ENCODE peak calls at places on chromosomes 1 and 21, in five cellular contexts. R is NCI-H1105 treated with DMSO at 0.1 percent for 48 hours, Q is posterior cingulate gyrus, L is cardiac fibroblast, M is iPS-NIHi11. C is an unnamed sample.

GRCh38 chr1:212228591-212229119 is 56.6 kb upstream of the PPP2R5A start:
- DNase-seq in R (peak; percentile 34), Q (no peak), L (no peak), M (no peak), C (no peak)

GRCh38 chr21:46117586-46118304 is 19.8 kb downstream of the COL6A2 start:
- DNase-seq in R (no peak), Q (peak; percentile 7), L (no peak), M (peak; percentile 18), C (no peak)

GRCh38 chr1:20885121-20885520 is 98.0 kb upstream of the HP1BP3 start:
- DNase-seq in R (no peak), Q (no peak), L (no peak), M (no peak), C (no peak)

GRCh38 chr1:201054030-201054635 is 30.6 kb upstream of the KIF21B start:
- DNase-seq in R (no peak), Q (no peak), L (no peak), M (no peak), C (no peak)

GRCh38 chr1:117686907-117687306 is 81.1 kb downstream of the TENT5C start:
- DNase-seq in R (no peak), Q (no peak), L (peak; percentile 19), M (no peak), C (no peak)

GRCh38 chr1:8059161-8059622 is 33.1 kb upstream of the ERRFI1 start:
- DNase-seq in R (no peak), Q (no peak), L (peak; percentile 88), M (no peak), C (no peak)

GRCh38 chr1:203324103-203325003 is 19.0 kb downstream of the BTG2 start:
- DNase-seq in R (no peak), Q (no peak), L (no peak), M (no peak), C (peak; percentile 28)

GRCh38 chr21:35942211-35943144 is 117.8 kb downstream of the SETD4 start:
- DNase-seq in R (no peak), Q (no peak), L (no peak), M (no peak), C (no peak)

GRCh38 chr1:78091215-78091813 is 45.5 kb downstream of the GIPC2 start:
- DNase-seq in R (no peak), Q (no peak), L (no peak), M (no peak), C (no peak)

GRCh38 chr21:19999369-20000272 is 998.6 kb upstream of the NCAM2 start:
- DNase-seq in R (no peak), Q (no peak), L (no peak), M (no peak), C (no peak)

GRCh38 chr1:44250113-44250781 is 37.0 kb downstream of the DMAP1 start:
- DNase-seq in R (no peak), Q (no peak), L (no peak), M (no peak), C (no peak)

C was measured in amygdala.